ENCODE peak calls at places on chromosomes 12 and 14, in seven cellular contexts. H, Q, I, V, C, R and P are unnamed samples.

GRCh38 chr12:121038861-121039654 is at the start of gene OASL:
- DNase-seq in I (peak), R (peak), V (peak), C (no peak), H (peak), Q (no peak), P (peak)

GRCh38 chr12:71312767-71313375 is 126.7 kb upstream of the LGR5 start:
- DNase-seq in C (no peak), H (no peak), I (no peak), Q (peak), R (no peak), V (peak), P (no peak)

GRCh38 chr12:5173511-5174011 is 129.9 kb downstream of the KCNA5 start:
- DNase-seq in Q (no peak), I (no peak), H (no peak), C (peak), R (no peak), V (no peak), P (peak)

GRCh38 chr14:77574446-77575125 is 41.9 kb downstream of the SPTLC2 start:
- DNase-seq in Q (no peak), C (no peak), R (no peak), H (no peak), V (no peak), I (no peak), P (no peak)

GRCh38 chr14:68527329-68527851 is 265.5 kb downstream of the ZFP36L1 start:
- DNase-seq in C (no peak), I (no peak), V (no peak), Q (no peak), R (no peak), H (no peak), P (no peak)

GRCh38 chr14:92785601-92786426 is 8.3 kb upstream of the GOLGA5 start:
- DNase-seq in H (no peak), Q (peak), C (no peak), I (no peak), V (peak), R (no peak), P (no peak)

GRCh38 chr12:49487605-49488004 is 51.2 kb upstream of the KCNH3 start:
- DNase-seq in Q (peak), I (no peak), V (no peak), H (no peak), R (no peak), C (no peak), P (no peak)

GRCh38 chr12:50156641-50157040 is 10.5 kb downstream of the CERS5 start:
- DNase-seq in V (no peak), C (no peak), Q (no peak), R (no peak), H (no peak), I (no peak), P (no peak)